ENCODE peak calls at places on chromosomes 5 and 9, in six cellular contexts. D is aorta; T is heart right ventricle; Y is body of pancreas; X is PC-3; C is activated T-cell treated with anti-CD3 and anti-CD28 coated beads, Interleukin-2, amount 50 U/mL, for 4 hours. H is an unnamed sample.

GRCh38 chr5:82352146-82352791 is 74.1 kb upstream of the RPS23 start:
- ATAC-seq in D (no peak), T (no peak), Y (no peak), X (no peak), C (no peak), H (peak; percentile 44)

GRCh38 chr5:61881821-61882220 is 424.2 kb upstream of the KIF2A start:
- ATAC-seq in D (no peak), T (no peak), Y (no peak), X (no peak), C (no peak), H (no peak)

GRCh38 chr5:181204561-181205401 is at the start of gene TRIM7:
- ATAC-seq in D (peak; percentile 1), T (peak; percentile 34), Y (peak; percentile 34), X (peak; percentile 32), C (peak; percentile 6), H (peak; percentile 71)

GRCh38 chr5:177043114-177043513 is 20.6 kb downstream of the ZNF346 start:
- ATAC-seq in D (no peak), T (no peak), Y (no peak), X (no peak), C (no peak), H (no peak)

GRCh38 chr5:103364074-103364473 is 105.5 kb downstream of the MACIR start:
- ATAC-seq in D (no peak), T (no peak), Y (no peak), X (peak; percentile 65), C (no peak), H (no peak)

GRCh38 chr5:172473427-172473826 is 19.1 kb upstream of the SH3PXD2B start:
- ATAC-seq in D (no peak), T (no peak), Y (no peak), X (no peak), C (no peak), H (no peak)

GRCh38 chr9:127144670-127145458 is 22.4 kb upstream of the ANGPTL2 start:
- ATAC-seq in D (no peak), T (peak; percentile 91), Y (peak; percentile 42), X (no peak), C (no peak), H (no peak)

GRCh38 chr9:88184986-88185385 is 46.7 kb upstream of the SPATA31C2 start:
- ATAC-seq in D (no peak), T (no peak), Y (no peak), X (no peak), C (no peak), H (no peak)

GRCh38 chr5:143699121-143699520 is 112.8 kb upstream of the HMHB1 start:
- ATAC-seq in D (no peak), T (no peak), Y (no peak), X (no peak), C (peak; percentile 85), H (no peak)

GRCh38 chr5:11319851-11320580 is 559.0 kb upstream of the DAP start:
- ATAC-seq in D (no peak), T (no peak), Y (no peak), X (peak; percentile 97), C (no peak), H (no peak)

GRCh38 chr9:38063363-38063707 is 5.7 kb downstream of the SHB start:
- ATAC-seq in D (no peak), T (no peak), Y (no peak), X (no peak), C (no peak), H (no peak)